ENCODE peak calls at places on chromosomes 4 and X, in six cellular contexts. A is NCI-H1417 treated with DMSO at 0.1 percent for 48 hours; Y is progenitor cell of endocrine pancreas; I is stimulated activated CD4-positive, alpha-beta T cell treated with anti-CD3 and anti-CD28 coated beads, Interleukin-4, amount 100 ng/mL, for 1 hour; E is NCI-H1436; O is effector memory CD8-positive, alpha-beta T cell. H is an unnamed sample.

GRCh38 chrX:63475200-63475599 is 124.1 kb upstream of the SPIN4 start:
- DNase-seq in O (no peak), A (no peak), E (no peak), Y (no peak), I (no peak), H (no peak)

GRCh38 chr4:112923514-112923913 is 125.9 kb upstream of the ANK2 start:
- DNase-seq in O (no peak), I (no peak), Y (no peak), A (no peak), E (no peak), H (no peak)

GRCh38 chr4:180449395-180449956 is 1793.7 kb upstream of the TENM3 start:
- DNase-seq in Y (no peak), O (no peak), A (no peak), E (peak; percentile 1), I (no peak), H (peak; percentile 58)

GRCh38 chr4:3629665-3630064 is 97.4 kb upstream of the LRPAP1 start:
- DNase-seq in O (no peak), E (no peak), I (no peak), A (no peak), Y (no peak), H (no peak)

GRCh38 chrX:71489540-71489939 is 43.4 kb upstream of the OGT start:
- DNase-seq in E (no peak), A (no peak), I (no peak), O (no peak), Y (no peak), H (no peak)

GRCh38 chrX:72238721-72239475 is at the start of gene ERCC6L:
- DNase-seq in A (no peak), E (peak; percentile 81), Y (peak; percentile 74), I (peak; percentile 82), O (peak; percentile 77), H (peak; percentile 91)

GRCh38 chr4:1010522-1011021 is 854 bp upstream of the FGFRL1 start:
- DNase-seq in A (peak; percentile 11), Y (no peak), E (no peak), O (peak; percentile 74), I (peak; percentile 58), H (peak; percentile 93)

GRCh38 chrX:116379854-116380253 is 56.6 kb upstream of the SLC6A14 start:
- DNase-seq in O (no peak), I (no peak), E (no peak), Y (no peak), A (no peak), H (no peak)

GRCh38 chrX:131762802-131763234 is 218.9 kb downstream of the OR13H1 start:
- DNase-seq in I (no peak), E (no peak), Y (no peak), A (peak; percentile 73), O (no peak), H (peak; percentile 97)

GRCh38 chrX:100647095-100647494 is 3.1 kb downstream of the SRPX2 start:
- DNase-seq in I (no peak), Y (no peak), O (no peak), E (no peak), A (no peak), H (peak; percentile 5)

GRCh38 chr4:1205641-1206298 is 33.4 kb upstream of the SPON2 start:
- DNase-seq in O (no peak), I (peak; percentile 1), A (no peak), E (no peak), Y (peak; percentile 8), H (no peak)

GRCh38 chr4:136927172-136927571 is 605.1 kb downstream of the PCDH18 start:
- DNase-seq in Y (no peak), E (no peak), A (no peak), I (no peak), O (no peak), H (peak; percentile 55)

GRCh38 chr4:5051692-5052423 is 578 bp downstream of the STK32B start:
- DNase-seq in Y (no peak), E (no peak), A (no peak), I (no peak), O (no peak), H (no peak)

GRCh38 chrX:54894159-54894558 is 26.5 kb upstream of the TRO start:
- DNase-seq in A (no peak), E (no peak), Y (no peak), O (no peak), I (no peak), H (no peak)

GRCh38 chr4:164012396-164013027 is 518.0 kb downstream of the TMA16 start:
- DNase-seq in I (peak; percentile 6), Y (peak; percentile 41), E (peak; percentile 46), O (no peak), A (peak; percentile 36), H (peak; percentile 37)

GRCh38 chr4:102600689-102601088 is 99.5 kb downstream of the NFKB1 start:
- DNase-seq in O (no peak), E (no peak), A (no peak), Y (no peak), I (no peak), H (no peak)

GRCh38 chrX:129724767-129725166 is 14.0 kb upstream of the XPNPEP2 start:
- DNase-seq in I (no peak), E (no peak), A (no peak), Y (no peak), O (no peak), H (no peak)

GRCh38 chrX:111168314-111168713 is 72.3 kb downstream of the PAK3 start:
- DNase-seq in E (peak; percentile 30), Y (no peak), I (no peak), O (no peak), A (no peak), H (peak; percentile 46)

GRCh38 chr4:185835336-185835735 is 23.3 kb upstream of the SORBS2 start:
- DNase-seq in A (no peak), I (no peak), Y (no peak), O (no peak), E (no peak), H (peak; percentile 51)

GRCh38 chr4:182616476-182616875 is 300.7 kb downstream of the DCTD start:
- DNase-seq in O (no peak), I (no peak), A (no peak), E (no peak), Y (no peak), H (no peak)

GRCh38 chrX:25003066-25003849 is 12.5 kb downstream of the ARX start:
- DNase-seq in I (no peak), Y (no peak), O (no peak), E (no peak), A (no peak), H (peak; percentile 56)

GRCh38 chr4:100630341-100630740 is 112.5 kb upstream of the EMCN start:
- DNase-seq in I (no peak), A (no peak), Y (no peak), O (no peak), E (no peak), H (no peak)

GRCh38 chrX:22800360-22800759 is 199.4 kb upstream of the DDX53 start:
- DNase-seq in A (no peak), Y (no peak), I (no peak), O (no peak), E (no peak), H (peak; percentile 28)

GRCh38 chrX:54934890-54935289 is 14.3 kb downstream of the TRO start:
- DNase-seq in E (no peak), A (no peak), Y (no peak), O (no peak), I (no peak), H (no peak)

GRCh38 chr4:150710770-150711375 is 128.9 kb downstream of the MAB21L2 start:
- DNase-seq in I (no peak), Y (no peak), E (no peak), A (no peak), O (no peak), H (no peak)

GRCh38 chr4:112514079-112514448 is 1.9 kb downstream of the NEUROG2 start:
- DNase-seq in A (no peak), Y (no peak), I (no peak), E (no peak), O (no peak), H (peak; percentile 15)

GRCh38 chrX:147962476-147962875 is 18.7 kb upstream of the FMR1NB start:
- DNase-seq in I (no peak), E (no peak), Y (no peak), A (no peak), O (no peak), H (no peak)

GRCh38 chrX:130694983-130695382 is 208.0 kb downstream of the ENOX2 start:
- DNase-seq in I (no peak), O (no peak), A (no peak), E (no peak), Y (no peak), H (no peak)

H was measured in trophoblast cell.